ENCODE peak calls at places on chromosomes 16 and 17, in five cellular contexts. N, Z, G, K and U are unnamed samples.
A peak's percentile ranks its signal among the peaks of the same experiment; 100 is the strongest.

GRCh38 chr16:82882982-82883863 is 256.5 kb downstream of the CDH13 start:
- DNase-seq in N (no peak), K (no peak), Z (no peak), G (no peak), U (no peak)

GRCh38 chr16:89037261-89038152 is 56.1 kb upstream of the ACSF3 start:
- DNase-seq in N (no peak), Z (no peak), G (no peak), K (no peak), U (no peak)

GRCh38 chr16:66682271-66682670 is 14.3 kb downstream of the CMTM4 start:
- DNase-seq in G (no peak), K (no peak), Z (no peak), N (no peak), U (no peak)

GRCh38 chr17:28216528-28216927 is 102.5 kb upstream of the TMEM97 start:
- DNase-seq in Z (no peak), K (no peak), G (no peak), N (no peak), U (peak; percentile 12)

GRCh38 chr16:51053805-51054204 is 97.3 kb downstream of the SALL1 start:
- DNase-seq in Z (no peak), G (no peak), N (no peak), K (no peak), U (no peak)

GRCh38 chr16:56300901-56301351 is 109.6 kb downstream of the GNAO1 start:
- DNase-seq in K (no peak), Z (peak; percentile 4), N (no peak), G (no peak), U (no peak)

GRCh38 chr16:54286330-54287017 is at the start of gene IRX3:
- DNase-seq in N (peak; percentile 40), K (peak; percentile 68), Z (peak; percentile 93), G (peak; percentile 49), U (peak; percentile 51)

GRCh38 chr16:3008749-3009088 is 4.0 kb upstream of the CLDN9 start:
- DNase-seq in G (no peak), Z (no peak), N (no peak), K (no peak), U (no peak)

GRCh38 chr16:80569440-80570105 is 28.8 kb downstream of the DYNLRB2 start:
- DNase-seq in N (no peak), K (no peak), G (no peak), Z (no peak), U (no peak)

GRCh38 chr16:57341441-57342303 is 16.9 kb upstream of the CCL22 start:
- DNase-seq in Z (no peak), N (peak; percentile 90), K (peak; percentile 84), G (no peak), U (peak; percentile 81)

GRCh38 chr16:12406840-12407690 is 396.6 kb downstream of the CPPED1 start:
- DNase-seq in Z (no peak), N (no peak), K (no peak), G (no peak), U (no peak)

GRCh38 chr16:54239441-54239840 is 47.1 kb downstream of the IRX3 start:
- DNase-seq in K (no peak), N (no peak), Z (peak; percentile 73), G (no peak), U (no peak)

GRCh38 chr17:47225436-47225858 is 16.3 kb downstream of the MYL4 start:
- DNase-seq in G (peak; percentile 73), Z (no peak), K (peak; percentile 81), N (peak; percentile 50), U (no peak)

GRCh38 chr17:4559139-4559791 is 1.1 kb downstream of the GGT6 start:
- DNase-seq in Z (peak; percentile 53), K (no peak), G (no peak), N (no peak), U (no peak)
- H3K4me3 ChIP-seq in Z (no peak overlapping the region), K (no peak overlapping the region), G (no peak overlapping the region), N (no peak overlapping the region), U (no peak overlapping the region)

DNA sequence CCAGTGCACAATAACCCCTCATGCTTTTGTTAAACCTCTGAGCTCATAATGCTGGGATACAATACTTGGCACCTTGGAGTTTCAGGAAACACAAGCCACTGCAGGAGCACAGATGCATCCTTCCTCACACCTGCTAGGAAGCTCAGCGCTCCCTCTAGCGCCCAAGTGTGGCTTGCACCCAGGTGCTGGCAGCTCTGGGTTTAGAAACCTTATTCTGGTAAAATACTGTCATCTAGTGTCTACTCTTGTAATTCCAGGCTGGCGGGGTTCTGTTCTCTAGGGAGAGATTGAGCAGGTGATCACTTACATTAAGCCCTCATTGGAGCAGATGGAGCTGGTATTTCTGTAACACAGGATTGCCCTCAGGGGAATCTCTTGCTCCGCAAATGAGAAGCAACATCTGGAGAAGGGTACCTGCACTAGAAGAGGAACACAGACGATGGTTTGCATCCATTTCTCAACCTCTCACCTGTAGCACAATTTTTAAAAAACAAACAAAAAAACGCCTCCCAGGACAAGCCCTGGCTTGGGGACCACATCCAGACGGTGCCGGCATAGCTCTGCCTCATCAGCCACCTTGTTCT is 1.5 kb downstream of the CCL1 start:
- DNase-seq in N (peak; percentile 40), K (peak; percentile 88), G (peak; percentile 90), Z (peak; percentile 90), U (no peak)
- TF ChIP-seq CTCF in N (peak; percentile 96), K (peak; percentile 100), G (peak; percentile 99), Z (peak; percentile 94), U (peak; percentile 100)

DNA sequence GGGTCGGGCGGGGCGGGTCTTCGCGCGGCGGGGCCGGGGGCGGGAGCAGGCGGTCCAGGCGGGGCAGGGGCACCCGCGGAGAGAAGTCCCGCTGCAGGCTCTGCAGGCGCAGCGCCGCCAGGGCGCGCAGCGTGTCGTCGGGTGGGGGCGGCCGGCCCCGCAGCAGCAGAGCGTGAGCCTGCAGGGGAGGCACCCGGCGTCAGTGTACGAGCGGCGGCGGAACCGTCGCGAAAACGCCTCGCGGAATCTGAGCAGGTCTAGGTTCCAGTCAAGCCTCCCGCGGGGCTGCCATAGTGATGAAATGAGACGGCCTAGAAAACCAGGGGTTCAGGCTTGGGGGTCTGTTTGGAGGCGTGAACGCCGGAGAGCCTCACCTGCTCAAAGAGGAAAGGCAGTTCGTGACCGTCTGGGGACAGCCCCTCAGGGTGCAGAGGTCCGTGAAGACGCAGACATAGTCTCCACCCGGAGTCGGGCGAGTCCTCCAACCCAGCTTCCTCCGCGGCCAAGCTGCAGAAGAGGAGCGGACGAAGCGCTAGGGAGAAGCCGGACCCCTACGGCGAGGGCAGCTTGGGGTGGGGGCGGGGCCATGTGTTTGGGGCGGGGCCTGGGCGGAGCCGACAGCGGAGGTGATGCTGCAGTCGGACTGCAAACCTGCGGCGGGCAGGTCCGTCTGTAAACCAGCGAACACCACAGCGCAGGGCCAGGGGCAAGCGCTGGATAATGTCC is 6.4 kb downstream of the PLEKHH3 start:
- DNase-seq in G (peak; percentile 20), Z (peak; percentile 51), K (no peak), N (no peak), U (no peak)
- H3K4me3 ChIP-seq in G (no peak overlapping the region), Z (peak overlapping the region; percentile 22), K (no peak overlapping the region), N (no peak overlapping the region), U (no peak overlapping the region)

DNA sequence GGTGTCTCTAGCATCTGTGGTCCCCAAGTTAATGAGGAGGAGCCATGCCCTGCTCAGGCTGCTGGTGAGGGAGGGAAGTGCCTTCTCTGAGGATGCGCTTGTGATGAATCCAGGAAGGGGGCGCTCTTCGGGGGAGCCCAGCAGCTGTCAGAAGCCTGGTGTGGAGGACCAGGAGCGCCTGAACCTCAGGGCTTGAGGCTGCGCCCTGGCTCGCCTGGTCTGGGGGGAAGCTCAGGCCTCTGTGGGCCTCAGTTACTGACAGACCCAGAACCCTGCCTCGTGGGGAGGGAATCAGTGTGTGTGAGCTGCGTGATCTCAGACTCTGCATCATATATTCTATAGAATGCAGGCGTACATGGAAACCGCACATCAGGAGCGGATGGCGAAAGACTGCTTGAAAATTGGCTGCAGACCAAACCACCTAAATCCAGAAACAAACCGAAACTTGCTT is 126.1 kb downstream of the SEC14L1 start:
- DNase-seq in Z (no peak), N (no peak), G (no peak), K (no peak), U (no peak)
- TF ChIP-seq CTCF in Z (no peak), N (peak; percentile 55), G (no peak), K (peak; percentile 46), U (peak; percentile 14)

GRCh38 chr16:13561276-13561675 is 358.7 kb upstream of the ERCC4 start:
- DNase-seq in G (no peak), N (no peak), K (no peak), Z (no peak), U (no peak)

GRCh38 chr16:13558752-13559151 is 361.2 kb upstream of the ERCC4 start:
- DNase-seq in G (no peak), N (no peak), K (no peak), Z (no peak), U (no peak)

GRCh38 chr16:13560151-13560550 is 359.8 kb upstream of the ERCC4 start:
- DNase-seq in K (no peak), Z (no peak), N (no peak), G (no peak), U (no peak)

GRCh38 chr16:13557476-13557875 is 362.5 kb upstream of the ERCC4 start:
- DNase-seq in N (no peak), Z (no peak), K (no peak), G (no peak), U (no peak)

GRCh38 chr16:13559624-13560023 is 360.3 kb upstream of the ERCC4 start:
- DNase-seq in N (no peak), Z (no peak), G (no peak), K (no peak), U (no peak)
- H3K4me3 ChIP-seq in N (no peak overlapping the region), Z (no peak overlapping the region), G (no peak overlapping the region), K (no peak overlapping the region), U (no peak overlapping the region)